ENCODE peak calls at places on chromosome 18, in eight cellular contexts. N is transverse colon; S is left ventricle myocardium inferior; T is body of pancreas; O is psoas muscle; M is stomach; I is CD8-positive, alpha-beta memory T cell; Q is lung. V is an unnamed sample. For H3K36me3, the result is how much of the 10 kb centered on the place peaks cover.

GRCh38 chr18:76445275-76445674 is 49.8 kb downstream of the ZNF516 start:
- DNase-seq in S (no peak), Q (no peak), T (no peak), O (no peak), M (no peak), I (no peak), N (no peak), V (no peak)

GRCh38 chr18:8949206-8949605 is 153.3 kb upstream of the NDUFV2 start:
- DNase-seq in S (no peak), M (no peak), T (no peak), I (no peak), N (no peak), O (no peak), Q (no peak), V (no peak)

GRCh38 chr18:73766915-73767314 is 380.7 kb downstream of the FBXO15 start:
- DNase-seq in S (no peak), T (no peak), Q (no peak), M (no peak), I (no peak), N (no peak), O (no peak), V (no peak)

GRCh38 chr18:63290456-63291200 is 28.9 kb downstream of the BCL2 start:
- DNase-seq in Q (no peak), S (no peak), I (peak), N (no peak), O (no peak), M (no peak), T (no peak), V (no peak)

GRCh38 chr18:50418650-50419049 is 43.8 kb downstream of the SKA1 start:
- DNase-seq in M (no peak), T (no peak), O (no peak), N (no peak), Q (no peak), S (no peak), I (no peak), V (no peak)

GRCh38 chr18:46716827-46717226 is 40.0 kb downstream of the ST8SIA5 start:
- DNase-seq in O (no peak), N (no peak), M (no peak), S (no peak), I (no peak), T (no peak), Q (no peak), V (no peak)

GRCh38 chr18:60499675-60500074 is 127.1 kb upstream of the MC4R start:
- DNase-seq in T (no peak), I (no peak), Q (no peak), O (no peak), N (no peak), M (no peak), S (no peak), V (no peak)

GRCh38 chr18:41966943-41967342 is 11.9 kb downstream of the PIK3C3 start:
- DNase-seq in Q (no peak), S (no peak), T (no peak), O (no peak), I (no peak), N (no peak), M (no peak), V (peak)

GRCh38 chr18:24054130-24054529 is 39.6 kb downstream of the TTC39C start:
- DNase-seq in N (no peak), O (no peak), M (no peak), T (no peak), Q (no peak), S (no peak), I (no peak), V (no peak)

GRCh38 chr18:49647496-49648168 is 85.8 kb downstream of the LIPG start:
- DNase-seq in Q (no peak), I (no peak), N (no peak), T (no peak), S (no peak), M (no peak), O (no peak), V (no peak)

GRCh38 chr18:48488388-48488850 is 50.4 kb upstream of the CTIF start:
- DNase-seq in N (peak), Q (peak), T (peak), M (peak), I (no peak), O (no peak), S (peak), V (peak)

GRCh38 chr18:26741041-26741440 is 124.5 kb downstream of the AQP4 start:
- DNase-seq in M (no peak), T (no peak), S (no peak), N (no peak), Q (no peak), O (no peak), I (no peak), V (peak)

GRCh38 chr18:54845788-54846187 is 17.5 kb downstream of the RAB27B start:
- DNase-seq in S (no peak), T (no peak), O (no peak), I (no peak), Q (no peak), N (no peak), M (no peak), V (no peak)

GRCh38 chr18:48027401-48027931 is 97.0 kb upstream of the SMAD2 start:
- DNase-seq in T (no peak), M (no peak), Q (no peak), N (no peak), I (no peak), S (no peak), O (no peak), V (no peak)

GRCh38 chr18:59926131-59926530 is 26.3 kb downstream of the PMAIP1 start:
- DNase-seq in M (no peak), T (no peak), I (no peak), Q (no peak), N (no peak), S (no peak), O (no peak), V (no peak)

GRCh38 chr18:27473359-27473758 is 288.3 kb upstream of the CHST9 start:
- DNase-seq in I (no peak), O (no peak), T (no peak), S (no peak), Q (no peak), N (no peak), M (no peak), V (no peak)

GRCh38 chr18:55343396-55344073 is 244.5 kb downstream of the TCF4 start:
- DNase-seq in Q (no peak), S (no peak), N (no peak), T (no peak), O (no peak), M (no peak), I (no peak), V (no peak)

GRCh38 chr18:62566199-62566598 is 43.4 kb downstream of the ZCCHC2 start:
- DNase-seq in S (no peak), Q (no peak), I (no peak), O (peak), T (peak), N (peak), M (peak), V (peak)

GRCh38 chr18:58345064-58345463 is 283.8 kb downstream of the ALPK2 start:
- DNase-seq in N (no peak), Q (no peak), M (no peak), S (no peak), T (no peak), O (no peak), I (no peak), V (no peak)
- H3K27ac ChIP-seq in N (no peak), Q (no peak), M (no peak), S (peak), T (no peak), O (peak), I (no peak), V (no peak)

GRCh38 chr18:13536578-13536977 is 189.8 kb downstream of the FAM210A start:
- DNase-seq in N (no peak), O (no peak), Q (no peak), S (no peak), T (no peak), M (no peak), I (no peak), V (no peak)
- H3K4me3 ChIP-seq in N (no peak), O (no peak), Q (no peak), S (no peak), T (no peak), M (no peak), I (no peak), V (no peak)

DNA sequence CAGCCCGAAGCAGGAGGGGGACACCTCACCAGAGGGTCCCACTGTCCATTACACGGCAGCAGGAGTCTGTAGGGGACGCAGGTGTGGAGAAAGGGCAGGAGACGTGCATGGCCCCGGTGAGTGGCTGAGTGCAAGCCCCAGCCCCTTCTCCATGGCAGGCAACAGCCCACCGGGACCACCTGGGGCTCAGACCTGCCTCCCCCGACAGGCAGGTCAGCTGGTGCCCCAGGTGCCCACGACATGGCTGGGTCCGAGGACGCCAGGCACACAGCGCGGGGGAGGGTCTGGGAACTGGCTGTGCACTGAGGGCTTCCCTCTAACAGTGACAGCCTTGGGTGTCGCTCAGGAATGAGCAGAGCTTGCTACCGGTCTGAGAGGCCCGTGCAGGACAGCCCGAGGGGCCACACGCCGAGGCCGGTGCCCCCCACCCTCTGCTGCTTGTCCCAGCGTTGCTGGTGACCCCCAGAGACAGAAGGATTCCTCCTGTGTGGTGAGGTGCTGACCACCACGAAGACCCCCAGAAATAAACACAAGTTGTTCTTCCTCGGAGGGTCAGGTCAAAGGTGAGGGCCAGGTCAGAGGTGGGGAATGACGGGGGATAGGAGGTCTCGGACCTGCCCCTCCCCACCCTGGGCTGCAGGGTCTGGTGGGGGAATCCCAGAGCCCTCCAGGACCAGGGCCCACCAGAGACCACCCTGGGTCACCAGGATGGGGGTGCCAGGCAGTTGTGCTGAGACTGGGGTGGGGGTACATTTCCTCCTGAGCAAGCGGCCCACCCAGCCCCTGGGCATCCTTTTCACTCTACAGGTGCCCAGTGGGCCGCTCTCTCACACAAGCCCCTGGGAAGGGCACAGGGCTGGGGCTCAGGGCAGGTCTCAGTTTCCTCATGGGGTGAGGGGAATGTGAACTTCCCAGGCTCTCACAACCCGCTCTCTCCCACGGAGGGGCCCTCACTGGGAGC is 50.6 kb downstream of the SLC66A2 start:
- DNase-seq in S (no peak), T (peak), O (peak), Q (peak), N (peak), I (no peak), M (no peak), V (no peak)
- H3K36me3 ChIP-seq in S (under half), T (under half), O (under half), Q (under half), N (under half), I (under half), M (under half), V (under half)

GRCh38 chr18:13574761-13575160 is 151.6 kb downstream of the FAM210A start:
- DNase-seq in M (no peak), S (no peak), T (no peak), Q (no peak), N (no peak), I (no peak), O (no peak), V (no peak)

GRCh38 chr18:13578400-13578799 is 148.0 kb downstream of the FAM210A start:
- DNase-seq in Q (no peak), I (no peak), N (no peak), M (no peak), T (no peak), S (no peak), O (no peak), V (no peak)

GRCh38 chr18:13576598-13576997 is 149.8 kb downstream of the FAM210A start:
- DNase-seq in Q (no peak), I (no peak), N (no peak), T (no peak), S (no peak), O (no peak), M (no peak), V (no peak)

GRCh38 chr18:13579874-13580273 is 146.5 kb downstream of the FAM210A start:
- DNase-seq in M (no peak), O (no peak), N (no peak), I (no peak), T (no peak), S (no peak), Q (no peak), V (no peak)

GRCh38 chr18:13577091-13577697 is 149.2 kb downstream of the FAM210A start:
- DNase-seq in I (no peak), S (no peak), T (no peak), M (no peak), Q (no peak), O (no peak), N (no peak), V (no peak)
- H3K27ac ChIP-seq in I (no peak), S (no peak), T (no peak), M (no peak), Q (peak), O (no peak), N (peak), V (no peak)

GRCh38 chr18:68314403-68314802 is 400.5 kb downstream of the TMX3 start:
- DNase-seq in O (no peak), N (no peak), Q (no peak), S (no peak), I (no peak), M (no peak), T (no peak), V (no peak)

DNA sequence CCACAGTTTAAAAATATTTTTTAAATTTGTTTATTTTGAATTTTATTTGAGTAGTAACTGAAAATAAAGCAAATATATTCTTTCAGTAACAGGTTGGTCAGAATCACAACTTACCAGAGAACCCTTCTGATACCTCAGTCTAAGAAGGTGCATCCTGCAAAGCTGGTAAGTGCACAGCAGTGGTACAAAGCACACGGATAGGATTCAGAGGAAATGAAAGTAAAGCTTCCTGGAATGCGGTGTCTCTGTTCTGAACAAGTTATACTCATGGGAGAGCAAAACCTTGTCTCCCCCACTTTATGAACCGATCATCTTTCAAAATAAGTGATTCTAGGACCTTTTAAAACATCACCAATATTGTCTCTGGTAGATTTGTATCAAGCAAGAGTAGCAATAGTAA is 398.3 kb downstream of the TMX3 start:
- DNase-seq in N (no peak), T (no peak), S (no peak), I (no peak), Q (no peak), O (no peak), M (no peak), V (no peak)
- H3K4me3 ChIP-seq in N (no peak), T (no peak), S (peak), I (no peak), Q (no peak), O (no peak), M (no peak), V (no peak)

GRCh38 chr18:36135264-36135663 is 5.6 kb downstream of the ELP2 start:
- DNase-seq in Q (no peak), S (no peak), T (no peak), N (no peak), M (no peak), I (no peak), O (no peak), V (no peak)
- H3K36me3 ChIP-seq in Q (under half), S (under half), T (under half), N (under half), M (under half), I (under half), O (half or more), V (under half)